ENCODE peak calls at places on chromosomes 5 and 9, in eight cellular contexts. P is bronchial epithelial cell, J is endothelial cell of umbilical vein, T is fibroblast of pulmonary artery, E is fibroblast of lung, D is DND-41, M is left lung, N is GM23248. S is an unnamed sample.
A peak's percentile ranks its signal among the peaks of the same experiment; 100 is the strongest.

GRCh38 chr5:154405078-154405792 is 40.6 kb upstream of the SAP30L start:
- DNase-seq in P (peak; percentile 43), J (peak; percentile 76), T (peak; percentile 78), E (peak; percentile 69), D (peak; percentile 64), M (peak; percentile 92), N (peak; percentile 93), S (peak; percentile 73)

GRCh38 chr9:98538203-98538602 is 170.5 kb downstream of the GABBR2 start:
- DNase-seq in P (no peak), J (no peak), T (no peak), E (no peak), D (no peak), M (no peak), N (no peak), S (no peak)

GRCh38 chr5:99037668-99038067 is 108.9 kb upstream of the CHD1 start:
- DNase-seq in P (peak; percentile 33), J (no peak), T (no peak), E (no peak), D (peak; percentile 81), M (no peak), N (no peak), S (no peak)

GRCh38 chr9:131608469-131609115 is 63.3 kb downstream of the PRRT1B start:
- DNase-seq in P (peak; percentile 86), J (peak; percentile 85), T (peak; percentile 90), E (peak; percentile 81), D (no peak), M (peak; percentile 67), N (peak; percentile 94), S (peak; percentile 74)

GRCh38 chr9:35960029-35960655 is 2.2 kb upstream of the OR2S2 start:
- DNase-seq in P (no peak), J (no peak), T (peak; percentile 75), E (peak; percentile 34), D (no peak), M (no peak), N (peak; percentile 88), S (no peak)

GRCh38 chr5:93320920-93321319 is 260.1 kb downstream of the NR2F1-AS1 start:
- DNase-seq in P (no peak), J (peak; percentile 49), T (no peak), E (no peak), D (no peak), M (no peak), N (no peak), S (no peak)

GRCh38 chr9:99576830-99577229 is 244.9 kb upstream of the NR4A3 start:
- DNase-seq in P (no peak), J (no peak), T (no peak), E (no peak), D (no peak), M (no peak), N (no peak), S (no peak)

GRCh38 chr9:37056086-37056485 is 22.0 kb upstream of the PAX5 start:
- DNase-seq in P (no peak), J (no peak), T (no peak), E (no peak), D (no peak), M (no peak), N (no peak), S (no peak)

GRCh38 chr5:37015795-37016666 is 139.5 kb downstream of the NIPBL start:
- DNase-seq in P (peak; percentile 48), J (no peak), T (peak; percentile 56), E (peak; percentile 11), D (no peak), M (no peak), N (peak; percentile 61), S (no peak)

GRCh38 chr5:170751631-170752030 is 31.9 kb upstream of the GABRP start:
- DNase-seq in P (no peak), J (no peak), T (no peak), E (no peak), D (no peak), M (no peak), N (no peak), S (no peak)

GRCh38 chr5:160452721-160453263 is 31.1 kb downstream of the PTTG1 start:
- DNase-seq in P (no peak), J (no peak), T (no peak), E (no peak), D (no peak), M (no peak), N (no peak), S (no peak)

GRCh38 chr9:97873877-97874276 is 20.9 kb downstream of the FOXE1 start:
- DNase-seq in P (peak; percentile 79), J (no peak), T (peak; percentile 60), E (no peak), D (no peak), M (no peak), N (peak; percentile 37), S (no peak)

GRCh38 chr9:91920846-91921350 is 29.1 kb downstream of the ROR2 start:
- DNase-seq in P (no peak), J (no peak), T (no peak), E (no peak), D (no peak), M (no peak), N (no peak), S (no peak)

GRCh38 chr5:15579193-15579990 is 79.4 kb downstream of the FBXL7 start:
- DNase-seq in P (no peak), J (no peak), T (peak; percentile 44), E (no peak), D (no peak), M (no peak), N (no peak), S (no peak)

GRCh38 chr5:119055267-119055666 is 15.6 kb upstream of the DMXL1 start:
- DNase-seq in P (peak; percentile 56), J (no peak), T (peak; percentile 64), E (peak; percentile 45), D (no peak), M (no peak), N (peak; percentile 17), S (no peak)

DNA sequence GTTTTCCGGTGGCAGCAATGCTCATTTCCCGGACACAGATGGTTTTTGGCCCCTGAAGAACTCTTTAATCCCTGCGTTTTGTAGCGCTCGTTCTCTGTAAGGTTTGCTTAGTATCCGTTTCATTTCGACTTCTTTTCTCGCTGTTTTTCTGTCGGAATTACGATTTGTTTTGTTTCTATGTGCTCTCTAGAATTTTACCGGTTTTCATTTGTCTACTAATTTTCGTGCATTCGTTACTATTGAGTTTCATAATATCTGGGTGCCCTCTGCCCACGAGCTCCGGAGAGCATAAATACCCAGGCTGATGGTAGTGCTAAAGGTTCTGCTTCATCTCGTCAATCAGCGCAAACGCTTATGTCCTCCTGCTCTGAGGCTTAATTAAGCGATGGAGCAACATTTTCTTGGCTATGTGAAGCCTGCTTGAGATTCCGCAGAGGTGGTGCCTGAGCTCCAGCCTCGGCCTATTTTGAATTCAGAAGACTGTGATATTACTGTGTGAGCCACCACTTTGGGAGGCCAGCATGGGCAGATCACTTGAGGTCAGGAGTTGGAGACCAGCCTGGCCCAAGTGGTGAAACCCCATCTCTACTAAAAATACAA is 44.9 kb downstream of the ANXA2R start:
- DNase-seq in P (no peak), J (no peak), T (peak; percentile 46), E (peak; percentile 71), D (peak; percentile 34), M (no peak), N (peak; percentile 20), S (no peak)
- H3K4me3 ChIP-seq in P (no peak overlapping the region), J (peak overlapping the region; percentile 94), T (peak overlapping the region; percentile 80), E (peak overlapping the region; percentile 87), D (peak overlapping the region; percentile 70), M (peak overlapping the region; percentile 3), N (peak overlapping the region; percentile 71), S (no peak overlapping the region)

GRCh38 chr5:10601246-10602030 is 37.6 kb downstream of the ANKRD33B start:
- DNase-seq in P (peak; percentile 96), J (peak; percentile 97), T (peak; percentile 96), E (peak; percentile 97), D (peak; percentile 52), M (no peak), N (peak; percentile 94), S (no peak)

GRCh38 chr5:10599828-10600227 is 36.0 kb downstream of the ANKRD33B start:
- DNase-seq in P (peak; percentile 93), J (no peak), T (peak; percentile 45), E (peak; percentile 58), D (no peak), M (no peak), N (peak; percentile 81), S (no peak)

GRCh38 chr5:10604975-10605374 is 41.1 kb downstream of the ANKRD33B start:
- DNase-seq in P (no peak), J (no peak), T (no peak), E (no peak), D (no peak), M (no peak), N (no peak), S (no peak)

GRCh38 chr5:10600629-10601245 is 36.9 kb downstream of the ANKRD33B start:
- DNase-seq in P (peak; percentile 63), J (no peak), T (no peak), E (no peak), D (peak; percentile 37), M (no peak), N (no peak), S (no peak)

GRCh38 chr5:10602031-10602806 is 38.3 kb downstream of the ANKRD33B start:
- DNase-seq in P (no peak), J (no peak), T (no peak), E (no peak), D (no peak), M (no peak), N (no peak), S (no peak)
- H3K4me3 ChIP-seq in P (no peak overlapping the region), J (no peak overlapping the region), T (no peak overlapping the region), E (no peak overlapping the region), D (no peak overlapping the region), M (no peak overlapping the region), N (peak overlapping the region; percentile 25), S (no peak overlapping the region)

DNA sequence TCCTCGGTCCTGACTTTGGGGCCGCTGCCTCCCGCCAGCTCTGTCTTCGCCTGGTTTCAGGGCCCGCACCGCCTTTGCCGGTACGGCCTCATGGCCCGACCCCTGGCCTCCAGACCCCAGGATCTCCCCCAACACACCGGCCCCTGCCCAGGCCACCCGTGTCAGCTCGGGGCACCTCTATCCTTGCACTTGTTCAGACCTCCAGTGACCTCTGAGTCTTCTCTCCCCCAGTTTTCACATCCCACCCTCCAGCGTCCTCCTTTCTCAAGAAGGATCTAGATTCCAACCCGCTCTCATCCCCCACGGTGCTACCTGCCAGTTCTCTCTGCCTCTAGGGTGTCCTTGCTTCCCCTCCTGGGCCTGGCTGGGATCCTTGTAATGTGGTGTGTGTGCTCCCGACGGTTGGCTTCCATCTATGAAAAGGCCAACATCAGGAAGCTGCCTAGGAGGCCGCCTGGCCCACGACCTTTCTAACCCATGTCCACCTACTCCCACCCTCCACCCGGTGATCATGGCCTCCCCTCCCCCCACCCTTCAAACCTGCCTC is 61.1 kb downstream of the SPATA31C2 start:
- DNase-seq in P (no peak), J (no peak), T (no peak), E (no peak), D (no peak), M (peak; percentile 90), N (no peak), S (no peak)
- H3K4me3 ChIP-seq in P (peak overlapping the region; percentile 52), J (no peak overlapping the region), T (peak overlapping the region; percentile 57), E (no peak overlapping the region), D (no peak overlapping the region), M (no peak overlapping the region), N (no peak overlapping the region), S (no peak overlapping the region)

DNA sequence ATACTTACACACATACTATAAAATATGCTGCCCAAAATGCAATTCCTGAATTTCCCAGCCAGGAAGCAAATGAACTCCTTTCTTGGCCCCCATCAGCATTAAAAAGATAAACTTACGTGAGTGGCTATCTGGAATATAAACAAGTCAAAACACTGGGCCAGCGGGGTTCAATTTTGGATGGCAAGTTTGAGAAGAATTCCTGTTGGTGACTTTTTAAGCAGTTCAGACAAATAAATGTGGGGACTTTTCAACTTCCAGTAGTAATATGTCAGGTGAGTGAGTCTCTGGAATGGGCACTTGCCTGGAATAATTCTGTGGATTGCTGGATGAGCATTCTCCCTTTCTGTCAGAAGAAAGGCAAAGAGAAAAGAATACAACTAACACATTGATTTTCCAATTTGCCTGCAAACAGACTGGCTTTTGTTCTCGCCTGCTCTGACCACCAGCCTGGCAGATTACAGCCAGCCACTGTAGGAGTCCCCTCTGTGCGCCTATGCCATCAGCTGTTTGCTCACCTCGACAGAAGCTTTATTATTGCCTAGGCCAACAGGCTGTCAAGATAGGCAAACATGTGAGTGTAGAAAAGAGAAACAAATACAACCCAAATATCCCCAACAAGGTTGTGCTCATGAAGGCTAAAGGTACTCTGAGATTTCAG is 78.6 kb downstream of the MRPS27 start:
- DNase-seq in P (no peak), J (no peak), T (no peak), E (no peak), D (no peak), M (no peak), N (no peak), S (no peak)
- H3K4me3 ChIP-seq in P (no peak overlapping the region), J (no peak overlapping the region), T (no peak overlapping the region), E (no peak overlapping the region), D (no peak overlapping the region), M (no peak overlapping the region), N (no peak overlapping the region), S (no peak overlapping the region)